ENCODE peak calls at places on chromosome 10, in ten cellular contexts. One of them, this sample, is unnamed.

GRCh38 chr10:20004087-20004523 is 187.9 kb downstream of the PLXDC2 start:
- DNase-seq in kidney epithelial cell: no peak
- DNase-seq in stimulated activated CD4-positive, alpha-beta T cell treated with anti-CD3 and anti-CD28 coated beads, Interleukin-1b, Interleukin-23, amount 100 ng/mL, for 1 hour: no peak
- DNase-seq in PC-3: no peak
- DNase-seq in spleen: peak
- DNase-seq in cardiac fibroblast: peak
- DNase-seq in frontal cortex: no peak
- DNase-seq in PC-9: no peak
- DNase-seq in tibial nerve: peak
- DNase-seq in fibroblast of mammary gland: peak
- DNase-seq in this sample: no peak

GRCh38 chr10:2839081-2839725 is 228.1 kb upstream of the PFKP start:
- DNase-seq in spleen: no peak
- DNase-seq in kidney epithelial cell: no peak
- DNase-seq in frontal cortex: no peak
- DNase-seq in cardiac fibroblast: peak
- DNase-seq in tibial nerve: peak
- DNase-seq in stimulated activated CD4-positive, alpha-beta T cell treated with anti-CD3 and anti-CD28 coated beads, Interleukin-1b, Interleukin-23, amount 100 ng/mL, for 1 hour: no peak
- DNase-seq in PC-9: peak
- DNase-seq in fibroblast of mammary gland: peak
- DNase-seq in PC-3: peak
- DNase-seq in this sample: no peak

GRCh38 chr10:126465771-126466170 is 77.5 kb upstream of the ADAM12 start:
- DNase-seq in PC-3: no peak
- DNase-seq in frontal cortex: peak
- DNase-seq in cardiac fibroblast: no peak
- DNase-seq in stimulated activated CD4-positive, alpha-beta T cell treated with anti-CD3 and anti-CD28 coated beads, Interleukin-1b, Interleukin-23, amount 100 ng/mL, for 1 hour: no peak
- DNase-seq in spleen: no peak
- DNase-seq in kidney epithelial cell: no peak
- DNase-seq in PC-9: no peak
- DNase-seq in tibial nerve: no peak
- DNase-seq in fibroblast of mammary gland: peak
- DNase-seq in this sample: no peak

GRCh38 chr10:11086177-11086576 is 68.5 kb downstream of the CELF2 start:
- DNase-seq in stimulated activated CD4-positive, alpha-beta T cell treated with anti-CD3 and anti-CD28 coated beads, Interleukin-1b, Interleukin-23, amount 100 ng/mL, for 1 hour: no peak
- DNase-seq in PC-9: no peak
- DNase-seq in frontal cortex: no peak
- DNase-seq in tibial nerve: peak
- DNase-seq in spleen: no peak
- DNase-seq in PC-3: no peak
- DNase-seq in cardiac fibroblast: no peak
- DNase-seq in fibroblast of mammary gland: no peak
- DNase-seq in kidney epithelial cell: no peak
- DNase-seq in this sample: no peak

GRCh38 chr10:117004238-117004626 is 755 bp downstream of the SHTN1 start:
- DNase-seq in PC-3: peak
- DNase-seq in tibial nerve: no peak
- DNase-seq in frontal cortex: no peak
- DNase-seq in kidney epithelial cell: no peak
- DNase-seq in cardiac fibroblast: peak
- DNase-seq in spleen: no peak
- DNase-seq in fibroblast of mammary gland: peak
- DNase-seq in PC-9: no peak
- DNase-seq in stimulated activated CD4-positive, alpha-beta T cell treated with anti-CD3 and anti-CD28 coated beads, Interleukin-1b, Interleukin-23, amount 100 ng/mL, for 1 hour: no peak
- DNase-seq in this sample: no peak

GRCh38 chr10:124518366-124518765 is 56.7 kb downstream of the LHPP start:
- DNase-seq in spleen: peak
- DNase-seq in PC-9: no peak
- DNase-seq in cardiac fibroblast: no peak
- DNase-seq in kidney epithelial cell: no peak
- DNase-seq in fibroblast of mammary gland: no peak
- DNase-seq in frontal cortex: no peak
- DNase-seq in stimulated activated CD4-positive, alpha-beta T cell treated with anti-CD3 and anti-CD28 coated beads, Interleukin-1b, Interleukin-23, amount 100 ng/mL, for 1 hour: no peak
- DNase-seq in PC-3: no peak
- DNase-seq in tibial nerve: no peak
- DNase-seq in this sample: no peak

GRCh38 chr10:89699581-89700064 is 1.8 kb upstream of the KIF20B start:
- DNase-seq in PC-3: peak
- DNase-seq in cardiac fibroblast: no peak
- DNase-seq in tibial nerve: no peak
- DNase-seq in kidney epithelial cell: no peak
- DNase-seq in stimulated activated CD4-positive, alpha-beta T cell treated with anti-CD3 and anti-CD28 coated beads, Interleukin-1b, Interleukin-23, amount 100 ng/mL, for 1 hour: no peak
- DNase-seq in fibroblast of mammary gland: peak
- DNase-seq in PC-9: no peak
- DNase-seq in frontal cortex: no peak
- DNase-seq in spleen: no peak
- DNase-seq in this sample: no peak

GRCh38 chr10:19826712-19827111 is 10.5 kb downstream of the PLXDC2 start:
- DNase-seq in stimulated activated CD4-positive, alpha-beta T cell treated with anti-CD3 and anti-CD28 coated beads, Interleukin-1b, Interleukin-23, amount 100 ng/mL, for 1 hour: no peak
- DNase-seq in cardiac fibroblast: peak
- DNase-seq in spleen: no peak
- DNase-seq in tibial nerve: peak
- DNase-seq in frontal cortex: no peak
- DNase-seq in fibroblast of mammary gland: peak
- DNase-seq in kidney epithelial cell: no peak
- DNase-seq in PC-3: no peak
- DNase-seq in PC-9: no peak
- DNase-seq in this sample: no peak

GRCh38 chr10:100829933-100830727 is 82.6 kb upstream of the SLF2 start:
- DNase-seq in PC-3: no peak
- DNase-seq in PC-9: no peak
- DNase-seq in spleen: no peak
- DNase-seq in fibroblast of mammary gland: no peak
- DNase-seq in kidney epithelial cell: no peak
- DNase-seq in tibial nerve: no peak
- DNase-seq in stimulated activated CD4-positive, alpha-beta T cell treated with anti-CD3 and anti-CD28 coated beads, Interleukin-1b, Interleukin-23, amount 100 ng/mL, for 1 hour: no peak
- DNase-seq in cardiac fibroblast: no peak
- DNase-seq in frontal cortex: no peak
- DNase-seq in this sample: no peak

GRCh38 chr10:31320179-31320597 is 1.2 kb downstream of the ZEB1 start:
- DNase-seq in PC-9: peak
- DNase-seq in spleen: no peak
- DNase-seq in cardiac fibroblast: peak
- DNase-seq in tibial nerve: peak
- DNase-seq in kidney epithelial cell: no peak
- DNase-seq in fibroblast of mammary gland: no peak
- DNase-seq in PC-3: peak
- DNase-seq in stimulated activated CD4-positive, alpha-beta T cell treated with anti-CD3 and anti-CD28 coated beads, Interleukin-1b, Interleukin-23, amount 100 ng/mL, for 1 hour: no peak
- DNase-seq in frontal cortex: peak
- DNase-seq in this sample: peak

GRCh38 chr10:119203006-119203405 is 4.4 kb upstream of the GRK5 start:
- DNase-seq in tibial nerve: no peak
- DNase-seq in kidney epithelial cell: no peak
- DNase-seq in fibroblast of mammary gland: peak
- DNase-seq in PC-9: no peak
- DNase-seq in spleen: no peak
- DNase-seq in cardiac fibroblast: peak
- DNase-seq in PC-3: peak
- DNase-seq in frontal cortex: no peak
- DNase-seq in stimulated activated CD4-positive, alpha-beta T cell treated with anti-CD3 and anti-CD28 coated beads, Interleukin-1b, Interleukin-23, amount 100 ng/mL, for 1 hour: no peak
- DNase-seq in this sample: no peak

GRCh38 chr10:61616611-61617010 is 46.1 kb upstream of the CABCOCO1 start:
- DNase-seq in PC-3: no peak
- DNase-seq in PC-9: no peak
- DNase-seq in kidney epithelial cell: no peak
- DNase-seq in stimulated activated CD4-positive, alpha-beta T cell treated with anti-CD3 and anti-CD28 coated beads, Interleukin-1b, Interleukin-23, amount 100 ng/mL, for 1 hour: no peak
- DNase-seq in cardiac fibroblast: no peak
- DNase-seq in fibroblast of mammary gland: no peak
- DNase-seq in tibial nerve: no peak
- DNase-seq in frontal cortex: no peak
- DNase-seq in spleen: no peak
- DNase-seq in this sample: no peak

GRCh38 chr10:52056296-52056695 is 257.8 kb upstream of the DKK1 start:
- DNase-seq in PC-3: peak
- DNase-seq in stimulated activated CD4-positive, alpha-beta T cell treated with anti-CD3 and anti-CD28 coated beads, Interleukin-1b, Interleukin-23, amount 100 ng/mL, for 1 hour: no peak
- DNase-seq in tibial nerve: no peak
- DNase-seq in spleen: no peak
- DNase-seq in frontal cortex: no peak
- DNase-seq in fibroblast of mammary gland: no peak
- DNase-seq in PC-9: no peak
- DNase-seq in cardiac fibroblast: no peak
- DNase-seq in kidney epithelial cell: no peak
- DNase-seq in this sample: no peak